ENCODE peak calls at places on chromosome 18, in nine cellular contexts. M, I, J, T, Q, S, V, B and C are unnamed samples.
A peak's percentile ranks its signal among the peaks of the same experiment; 100 is the strongest.

GRCh38 chr18:10162340-10162739 is 248.5 kb downstream of the VAPA start:
- DNase-seq in B (no peak), V (no peak), M (no peak), Q (no peak), T (no peak), I (no peak), S (no peak), J (no peak), C (no peak)

GRCh38 chr18:66511810-66512209 is 92.1 kb downstream of the CDH19 start:
- DNase-seq in S (no peak), B (no peak), J (no peak), V (no peak), Q (no peak), M (no peak), T (no peak), I (no peak), C (no peak)

GRCh38 chr18:76657911-76658475 is 163.0 kb upstream of the ZNF516 start:
- DNase-seq in B (no peak), J (no peak), V (no peak), M (no peak), S (no peak), T (no peak), I (no peak), Q (no peak), C (no peak)

GRCh38 chr18:35458271-35458670 is 39.5 kb downstream of the INO80C start:
- DNase-seq in S (no peak), V (no peak), T (no peak), I (no peak), J (no peak), B (no peak), Q (no peak), M (no peak), C (no peak)

GRCh38 chr18:58605027-58606020 is 23.6 kb downstream of the ALPK2 start:
- DNase-seq in I (no peak), M (peak; percentile 78), T (peak; percentile 40), V (peak; percentile 33), Q (no peak), B (no peak), J (no peak), S (peak; percentile 65), C (no peak)

GRCh38 chr18:73384246-73384645 is 516.5 kb upstream of the NETO1 start:
- DNase-seq in T (no peak), M (peak; percentile 23), V (no peak), I (no peak), J (no peak), B (no peak), Q (no peak), S (peak; percentile 53), C (no peak)

GRCh38 chr18:3710712-3711269 is 260.8 kb downstream of the TGIF1 start:
- DNase-seq in T (no peak), B (no peak), S (peak; percentile 56), I (peak; percentile 89), V (no peak), J (peak; percentile 42), Q (peak; percentile 47), M (peak; percentile 39), C (no peak)

GRCh38 chr18:79904357-79905147 is 46.9 kb downstream of the SLC66A2 start:
- DNase-seq in V (no peak), Q (peak; percentile 22), J (peak; percentile 28), M (no peak), T (no peak), B (no peak), I (no peak), S (no peak), C (no peak)

GRCh38 chr18:27108842-27109241 is 76.3 kb downstream of the CHST9 start:
- DNase-seq in J (no peak), M (no peak), S (no peak), V (no peak), Q (no peak), I (no peak), T (no peak), B (no peak), C (no peak)

GRCh38 chr18:57728941-57729511 is 74.1 kb downstream of the ATP8B1 start:
- DNase-seq in S (peak; percentile 31), T (no peak), B (no peak), I (peak; percentile 53), V (no peak), Q (no peak), M (peak; percentile 32), J (no peak), C (no peak)

GRCh38 chr18:48133675-48134251 is 203.3 kb upstream of the SMAD2 start:
- DNase-seq in I (peak; percentile 82), B (no peak), S (no peak), M (no peak), T (no peak), J (peak; percentile 45), Q (no peak), V (no peak), C (no peak)

GRCh38 chr18:22605736-22606135 is 188.0 kb upstream of the CTAGE1 start:
- DNase-seq in B (no peak), S (no peak), I (no peak), V (no peak), J (no peak), Q (no peak), M (no peak), T (no peak), C (no peak)

GRCh38 chr18:58953627-58954026 is 89.0 kb downstream of the ZNF532 start:
- DNase-seq in B (no peak), M (no peak), I (no peak), J (no peak), T (no peak), V (no peak), Q (peak; percentile 62), S (no peak), C (no peak)

GRCh38 chr18:55338955-55339662 is 248.9 kb downstream of the TCF4 start:
- DNase-seq in S (peak; percentile 61), J (no peak), I (no peak), Q (no peak), V (no peak), B (no peak), T (no peak), M (peak; percentile 24), C (no peak)

GRCh38 chr18:74567805-74568204 is 29.9 kb upstream of the ZNF407 start:
- DNase-seq in S (no peak), M (no peak), I (no peak), V (no peak), T (no peak), J (no peak), Q (no peak), B (no peak), C (no peak)

GRCh38 chr18:74228312-74228711 is 63.5 kb downstream of the CYB5A start:
- DNase-seq in J (no peak), Q (no peak), M (no peak), B (no peak), V (no peak), I (no peak), S (no peak), T (no peak), C (no peak)

GRCh38 chr18:45957100-45957499 is 10.0 kb downstream of the EPG5 start:
- DNase-seq in T (no peak), I (no peak), Q (no peak), V (no peak), M (peak; percentile 79), B (no peak), S (peak; percentile 73), J (no peak), C (no peak)

GRCh38 chr18:64747803-64748202 is 598.9 kb upstream of the LINC00305 start:
- DNase-seq in T (no peak), Q (no peak), V (no peak), I (no peak), S (no peak), M (no peak), J (no peak), B (no peak), C (no peak)

GRCh38 chr18:10560457-10561045 is 34.7 kb downstream of the NAPG start:
- DNase-seq in S (peak; percentile 73), M (peak; percentile 83), J (peak; percentile 76), Q (peak; percentile 64), B (peak; percentile 27), I (peak; percentile 80), V (peak; percentile 37), T (peak; percentile 40), C (peak; percentile 49)

GRCh38 chr18:49399003-49399402 is 61.4 kb downstream of the DYM start:
- DNase-seq in T (no peak), B (no peak), M (no peak), Q (no peak), V (no peak), S (no peak), J (no peak), I (no peak), C (no peak)